ENCODE peak calls at places on chromosomes 4 and X, in eight cellular contexts. M is GM23338, Z is breast epithelium, A is transverse colon, B is esophagus muscularis mucosa, P is K562, W is HL-60, S is HCT116. U is an unnamed sample.

GRCh38 chr4:20313237-20314030 is 61.7 kb downstream of the SLIT2 start:
- DNase-seq in M (peak; percentile 85), Z (no peak), A (peak; percentile 12), B (no peak), P (peak; percentile 9), W (peak; percentile 46), S (peak; percentile 24), U (no peak)

GRCh38 chrX:47191331-47191730 is 2.3 kb upstream of the UBA1 start:
- DNase-seq in M (peak; percentile 32), Z (no peak), A (peak; percentile 51), B (no peak), P (peak; percentile 24), W (peak; percentile 6), S (peak; percentile 13), U (no peak)

GRCh38 chrX:139287155-139287924 is 243.2 kb upstream of the F9 start:
- DNase-seq in M (no peak), Z (no peak), A (peak; percentile 15), B (no peak), P (no peak), W (no peak), S (no peak), U (no peak)

GRCh38 chrX:14015294-14015693 is 14.4 kb downstream of the GEMIN8 start:
- DNase-seq in M (no peak), Z (no peak), A (no peak), B (no peak), P (no peak), W (no peak), S (no peak), U (no peak)

GRCh38 chr4:127143460-127144190 is 489.1 kb upstream of the INTU start:
- DNase-seq in M (no peak), Z (no peak), A (no peak), B (no peak), P (no peak), W (no peak), S (no peak), U (no peak)

GRCh38 chr4:130479020-130479419 is 1383.1 kb downstream of the C4orf33 start:
- DNase-seq in M (no peak), Z (no peak), A (no peak), B (no peak), P (no peak), W (no peak), S (no peak), U (no peak)

GRCh38 chr4:4471195-4471594 is 70.7 kb downstream of the STX18 start:
- DNase-seq in M (no peak), Z (no peak), A (no peak), B (no peak), P (no peak), W (no peak), S (no peak), U (no peak)

GRCh38 chrX:37796805-37797204 is 16.9 kb downstream of the CYBB start:
- DNase-seq in M (no peak), Z (no peak), A (peak; percentile 15), B (no peak), P (no peak), W (peak; percentile 91), S (no peak), U (no peak)

GRCh38 chr4:40316333-40316781 is 18.8 kb upstream of the CHRNA9 start:
- DNase-seq in M (no peak), Z (no peak), A (no peak), B (no peak), P (no peak), W (no peak), S (no peak), U (peak; percentile 44)

GRCh38 chr4:140308366-140309123 is 64.9 kb upstream of the SCOC start:
- DNase-seq in M (no peak), Z (peak; percentile 60), A (peak; percentile 21), B (no peak), P (peak; percentile 4), W (no peak), S (no peak), U (peak; percentile 84)
- H3K27ac ChIP-seq in M (no peak overlapping the region), Z (peak overlapping the region; percentile 62), A (peak overlapping the region; percentile 71), B (peak overlapping the region; percentile 81), P (no peak overlapping the region), W (no peak overlapping the region), S (no peak overlapping the region), U (peak overlapping the region; percentile 87)

DNA sequence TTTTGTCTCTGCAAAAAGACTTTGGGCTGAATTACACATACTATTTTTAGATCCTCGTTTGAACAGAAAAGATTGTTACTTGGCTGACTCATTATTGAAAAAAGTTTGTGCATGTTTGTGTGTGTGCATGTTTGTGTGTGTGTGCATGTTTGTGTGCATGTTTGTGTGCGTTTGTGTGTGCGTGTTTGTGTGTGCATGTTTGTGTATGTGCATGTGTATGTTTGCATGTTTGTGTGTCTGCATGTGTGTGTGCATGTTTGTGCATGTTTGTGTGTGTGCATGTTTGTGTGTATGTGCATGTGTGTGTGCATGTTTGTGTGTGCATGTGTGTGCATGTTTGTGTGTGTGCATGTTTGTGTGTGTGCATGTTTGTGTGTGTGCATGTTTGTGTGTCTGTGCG is 201.1 kb upstream of the FAT1 start:
- DNase-seq in M (no peak), Z (no peak), A (no peak), B (no peak), P (no peak), W (no peak), S (no peak), U (no peak)
- H3K27me3 ChIP-seq in M (no peaks in the 10 kb centered on the region), Z (no peaks in the 10 kb centered on the region), A (no peaks in the 10 kb centered on the region), B (no peaks in the 10 kb centered on the region), P (no peaks in the 10 kb centered on the region), W (no peaks in the 10 kb centered on the region), S (no peaks in the 10 kb centered on the region), U (no peaks in the 10 kb centered on the region)

DNA sequence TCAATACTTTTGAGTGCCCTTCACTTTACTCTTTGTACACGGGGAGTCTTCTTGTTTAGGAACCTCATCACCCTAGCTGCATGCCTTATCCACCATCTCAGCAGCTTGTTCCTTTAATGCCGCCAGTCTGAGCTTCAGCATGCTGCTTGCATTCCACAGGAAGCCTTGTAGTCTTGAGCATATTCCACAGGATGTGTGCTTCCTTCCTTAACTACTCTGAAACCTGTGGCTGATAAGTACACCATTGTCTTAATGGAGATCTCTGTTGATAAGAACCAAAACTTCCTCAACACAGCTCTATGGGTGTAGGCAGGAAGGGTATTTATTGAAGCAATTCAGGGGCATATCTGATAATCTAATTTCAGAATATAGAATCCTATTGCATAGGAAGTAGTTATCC is 24.4 kb upstream of the CCNI start:
- DNase-seq in M (no peak), Z (no peak), A (no peak), B (peak; percentile 74), P (no peak), W (peak; percentile 21), S (no peak), U (no peak)
- TF ChIP-seq POLR2AphosphoS5 in M (no peak), Z (peak; percentile 38), A (no peak), B (peak; percentile 31), P (no peak), W (no peak), S (no peak), U (no peak)

GRCh38 chr4:52019941-52020657 is at the start of gene LRRC66:
- DNase-seq in M (no peak), Z (no peak), A (peak; percentile 87), B (no peak), P (no peak), W (no peak), S (peak; percentile 49), U (no peak)
- H3K27ac ChIP-seq in M (no peak within 1 kb of the TSS), Z (no peak within 1 kb of the TSS), A (peak within 1 kb of the TSS; percentile 51), B (no peak within 1 kb of the TSS), P (no peak within 1 kb of the TSS), W (no peak within 1 kb of the TSS), S (no peak within 1 kb of the TSS), U (no peak within 1 kb of the TSS)

GRCh38 chr4:148923881-148924280 is 481.7 kb upstream of the NR3C2 start:
- DNase-seq in M (no peak), Z (no peak), A (no peak), B (no peak), P (no peak), W (no peak), S (no peak), U (no peak)

GRCh38 chr4:148922497-148922896 is 480.3 kb upstream of the NR3C2 start:
- DNase-seq in M (no peak), Z (no peak), A (no peak), B (no peak), P (no peak), W (no peak), S (no peak), U (no peak)

DNA sequence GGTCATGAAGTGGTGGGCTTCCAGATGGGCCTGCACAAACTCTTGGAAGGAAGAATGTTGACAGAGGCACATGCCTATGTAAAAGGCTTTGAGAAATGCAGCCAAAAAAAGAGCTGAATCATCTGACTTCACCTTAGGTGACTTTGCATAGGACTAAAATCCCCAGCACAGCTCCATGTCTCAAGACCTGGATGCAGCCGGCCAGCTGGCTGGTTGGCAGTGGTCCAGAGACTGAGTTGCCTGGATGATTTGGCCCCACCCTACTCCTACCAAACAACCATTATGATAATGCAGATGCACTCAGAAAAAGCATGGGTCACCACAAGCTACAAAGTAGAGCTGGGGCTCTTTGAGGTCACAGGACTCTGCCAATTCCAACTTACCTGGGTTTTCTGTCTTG is 484.6 kb upstream of the NR3C2 start:
- DNase-seq in M (no peak), Z (no peak), A (peak; percentile 74), B (no peak), P (peak; percentile 1), W (no peak), S (no peak), U (no peak)
- H3K27me3 ChIP-seq in M (no peaks in the 10 kb centered on the region), Z (no peaks in the 10 kb centered on the region), A (no peaks in the 10 kb centered on the region), B (no peaks in the 10 kb centered on the region), P (no peaks in the 10 kb centered on the region), W (no peaks in the 10 kb centered on the region), S (no peaks in the 10 kb centered on the region), U (no peaks in the 10 kb centered on the region)

DNA sequence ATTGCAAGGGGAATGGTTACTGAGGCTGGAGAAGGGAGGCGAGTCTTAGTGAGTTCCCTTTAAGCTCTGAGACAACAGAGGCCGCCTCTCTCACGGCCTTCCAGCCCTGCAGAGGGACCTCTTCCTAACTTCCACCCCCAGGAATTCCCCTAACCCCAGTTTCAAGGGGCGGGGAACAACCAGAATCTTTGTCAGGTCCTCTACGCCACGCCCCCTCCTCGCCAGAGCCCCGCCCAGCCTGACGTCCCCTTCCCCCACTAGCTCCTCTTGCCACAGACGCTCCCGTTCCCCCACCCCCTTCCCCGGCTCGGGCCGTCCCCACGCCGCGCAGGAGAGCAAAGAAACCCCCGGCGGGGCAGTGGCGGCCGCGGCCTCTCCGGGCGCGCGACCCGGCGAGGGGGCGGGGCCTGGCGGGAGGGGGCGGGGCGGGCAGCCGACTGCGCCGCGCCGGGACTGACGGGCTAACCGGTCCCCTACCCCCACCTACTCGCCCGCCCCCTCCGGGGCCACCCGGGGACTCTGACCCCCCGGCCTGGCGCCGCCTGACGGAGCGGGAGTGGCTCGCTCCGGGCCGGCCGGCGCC is 12.2 kb upstream of the TMEM156 start:
- DNase-seq in M (peak; percentile 98), Z (peak; percentile 82), A (peak; percentile 94), B (peak; percentile 98), P (peak; percentile 94), W (peak; percentile 89), S (peak; percentile 64), U (peak; percentile 97)
- TF ChIP-seq POLR2AphosphoS5 in M (peak; percentile 50), Z (no peak), A (peak; percentile 5), B (no peak), P (peak; percentile 21), W (no peak), S (no peak), U (peak; percentile 60)